ENCODE peak calls at places on chromosome 19, in seven cellular contexts. M is fibroblast of pulmonary artery; L is activated CD4-positive, CD25-positive, alpha-beta regulatory T cell treated with anti-CD3 and anti-CD28 coated beads, Interleukin-2, amount 50 U/mL, for 16 hours; V is left lung; T is IMR-90; X is stimulated activated CD4-positive, alpha-beta T cell treated with anti-CD3 and anti-CD28 coated beads, Interleukin-2, amount 100 ng/mL, for 24 hours; O is iPS DF 6.9. P is an unnamed sample.
A peak's percentile ranks its signal among the peaks of the same experiment; 100 is the strongest.

GRCh38 chr19:36257512-36257876 is 42.6 kb downstream of the ZNF146 start:
- DNase-seq in M (no peak), L (no peak), V (no peak), T (no peak), X (no peak), O (no peak), P (no peak)

GRCh38 chr19:17748884-17749638 is 2.2 kb upstream of the FCHO1 start:
- DNase-seq in M (no peak), L (no peak), V (no peak), T (no peak), X (no peak), O (no peak), P (no peak)

GRCh38 chr19:46357846-46358583 is 11.1 kb downstream of the PPP5C start:
- DNase-seq in M (peak; percentile 24), L (no peak), V (no peak), T (peak; percentile 36), X (no peak), O (no peak), P (no peak)

GRCh38 chr19:9586764-9587163 is 2.5 kb upstream of the ZNF121 start:
- DNase-seq in M (peak; percentile 80), L (peak; percentile 55), V (peak; percentile 57), T (peak; percentile 68), X (peak; percentile 79), O (peak; percentile 61), P (peak; percentile 88)

GRCh38 chr19:23817519-23817918 is 58.8 kb upstream of the ZNF681 start:
- DNase-seq in M (peak; percentile 8), L (no peak), V (no peak), T (peak; percentile 4), X (peak; percentile 46), O (peak; percentile 25), P (no peak)

GRCh38 chr19:11378319-11379189 is 4.1 kb downstream of the SWSAP1 start:
- DNase-seq in M (peak; percentile 66), L (no peak), V (peak; percentile 46), T (peak; percentile 89), X (no peak), O (no peak), P (no peak)

GRCh38 chr19:21326169-21326568 is 3.0 kb downstream of the ZNF708 start:
- DNase-seq in M (no peak), L (no peak), V (no peak), T (no peak), X (no peak), O (no peak), P (no peak)

GRCh38 chr19:44813331-44814131 is 4.6 kb downstream of the BCAM start:
- DNase-seq in M (no peak), L (no peak), V (no peak), T (no peak), X (no peak), O (no peak), P (no peak)

GRCh38 chr19:33385956-33386355 is 12.4 kb downstream of the CEBPG start:
- DNase-seq in M (no peak), L (no peak), V (no peak), T (no peak), X (no peak), O (no peak), P (no peak)

GRCh38 chr19:32911467-32911866 is 41.9 kb upstream of the SLC7A9 start:
- DNase-seq in M (no peak), L (no peak), V (no peak), T (no peak), X (no peak), O (no peak), P (no peak)

GRCh38 chr19:15154002-15154612 is 46.7 kb downstream of the NOTCH3 start:
- DNase-seq in M (peak; percentile 67), L (no peak), V (no peak), T (peak; percentile 53), X (peak; percentile 55), O (no peak), P (no peak)

GRCh38 chr19:42467437-42467760 is 24.7 kb upstream of the CXCL17 start:
- DNase-seq in M (peak; percentile 39), L (no peak), V (no peak), T (no peak), X (no peak), O (no peak), P (no peak)

GRCh38 chr19:6041071-6041470 is 63.1 kb upstream of the RANBP3 start:
- DNase-seq in M (no peak), L (no peak), V (no peak), T (no peak), X (no peak), O (no peak), P (no peak)

GRCh38 chr19:18046066-18046718 is 38.2 kb downstream of the ARRDC2 start:
- DNase-seq in M (peak; percentile 58), L (no peak), V (no peak), T (peak; percentile 82), X (peak; percentile 30), O (no peak), P (no peak)

GRCh38 chr19:48933382-48933932 is at the start of gene DHDH:
- DNase-seq in M (peak; percentile 49), L (peak; percentile 55), V (peak; percentile 90), T (peak; percentile 42), X (peak; percentile 82), O (peak; percentile 97), P (peak; percentile 87)

GRCh38 chr19:44689290-44690130 is 9.4 kb upstream of the CEACAM16 start:
- DNase-seq in M (peak; percentile 83), L (peak; percentile 47), V (peak; percentile 78), T (peak; percentile 72), X (peak; percentile 88), O (peak; percentile 64), P (peak; percentile 90)

GRCh38 chr19:53545271-53546065 is 7.5 kb downstream of the ZNF331 start:
- DNase-seq in M (no peak), L (no peak), V (no peak), T (peak; percentile 80), X (no peak), O (no peak), P (no peak)

GRCh38 chr19:7975037-7975436 is 30.4 kb downstream of the ELAVL1 start:
- DNase-seq in M (no peak), L (no peak), V (no peak), T (no peak), X (no peak), O (no peak), P (no peak)

GRCh38 chr19:45767410-45767880 is 1.6 kb downstream of the SIX5 start:
- DNase-seq in M (peak; percentile 88), L (no peak), V (peak; percentile 81), T (peak; percentile 89), X (no peak), O (no peak), P (peak; percentile 81)

GRCh38 chr19:33514885-33515485 is 6.6 kb downstream of the PEPD start:
- DNase-seq in M (no peak), L (no peak), V (no peak), T (peak; percentile 32), X (no peak), O (no peak), P (no peak)

GRCh38 chr19:6276447-6276846 is 3.3 kb downstream of the MLLT1 start:
- DNase-seq in M (peak; percentile 77), L (no peak), V (no peak), T (peak; percentile 55), X (no peak), O (no peak), P (peak; percentile 67)

GRCh38 chr19:1169921-1170885 is 3.9 kb downstream of the SBNO2 start:
- DNase-seq in M (peak; percentile 47), L (no peak), V (no peak), T (peak; percentile 83), X (no peak), O (no peak), P (peak; percentile 77)

GRCh38 chr19:14519245-14519859 is 1.2 kb upstream of the DNAJB1 start:
- DNase-seq in M (no peak), L (no peak), V (no peak), T (no peak), X (no peak), O (no peak), P (no peak)

GRCh38 chr19:16969127-16969526 is 57.5 kb downstream of the CPAMD8 start:
- DNase-seq in M (peak; percentile 33), L (no peak), V (no peak), T (no peak), X (no peak), O (no peak), P (no peak)

GRCh38 chr19:47404334-47405196 is 14.8 kb downstream of the MEIS3 start:
- DNase-seq in M (no peak), L (no peak), V (no peak), T (no peak), X (no peak), O (no peak), P (no peak)

GRCh38 chr19:5718032-5718578 is 1.8 kb downstream of the LONP1 start:
- DNase-seq in M (peak; percentile 28), L (no peak), V (no peak), T (peak; percentile 72), X (peak; percentile 65), O (no peak), P (no peak)

GRCh38 chr19:3274245-3275067 is 50.0 kb downstream of the CELF5 start:
- DNase-seq in M (no peak), L (no peak), V (no peak), T (no peak), X (no peak), O (no peak), P (no peak)

GRCh38 chr19:10142701-10143375 is 23.1 kb upstream of the EIF3G start:
- DNase-seq in M (no peak), L (peak; percentile 28), V (no peak), T (no peak), X (no peak), O (no peak), P (no peak)

GRCh38 chr19:34662919-34663318 is 14.0 kb downstream of the SCGB2B2 start:
- DNase-seq in M (peak; percentile 6), L (no peak), V (no peak), T (no peak), X (peak; percentile 32), O (peak; percentile 9), P (no peak)

GRCh38 chr19:55097864-55098715 is 19.3 kb downstream of the PPP1R12C start:
- DNase-seq in M (no peak), L (no peak), V (no peak), T (no peak), X (no peak), O (no peak), P (no peak)

GRCh38 chr19:55820037-55820436 is 11.8 kb downstream of the NLRP11 start:
- DNase-seq in M (no peak), L (no peak), V (no peak), T (no peak), X (no peak), O (no peak), P (no peak)

GRCh38 chr19:53422551-53422950 is 9.2 kb upstream of the ZNF761 start:
- DNase-seq in M (no peak), L (no peak), V (no peak), T (no peak), X (no peak), O (no peak), P (no peak)

GRCh38 chr19:40831502-40832430 is 18.5 kb downstream of the CYP2A6 start:
- DNase-seq in M (peak; percentile 91), L (no peak), V (no peak), T (peak; percentile 97), X (no peak), O (no peak), P (peak; percentile 29)

GRCh38 chr19:6796278-6796677 is 23.8 kb downstream of the VAV1 start:
- DNase-seq in M (no peak), L (no peak), V (no peak), T (no peak), X (no peak), O (no peak), P (no peak)

GRCh38 chr19:30278882-30279254 is 93.3 kb upstream of the ZNF536 start:
- DNase-seq in M (no peak), L (no peak), V (no peak), T (no peak), X (no peak), O (no peak), P (no peak)

GRCh38 chr19:52722062-52723005 is 12.5 kb downstream of the ZNF611 start:
- DNase-seq in M (peak; percentile 62), L (no peak), V (no peak), T (peak; percentile 93), X (no peak), O (no peak), P (no peak)

GRCh38 chr19:44367024-44367423 is 10.5 kb upstream of the ZNF112 start:
- DNase-seq in M (peak; percentile 32), L (no peak), V (no peak), T (no peak), X (no peak), O (no peak), P (no peak)

GRCh38 chr19:29610213-29610573 is 4.1 kb downstream of the POP4 start:
- DNase-seq in M (no peak), L (no peak), V (no peak), T (no peak), X (no peak), O (no peak), P (no peak)

P was measured in left colon.